ENCODE peak calls at places on chromosomes 7 and 10, in nine cellular contexts. L is A549, A is RWPE1, P is body of pancreas, B is cardiac fibroblast, M is neural crest cell, Y is left ventricle myocardium inferior, Q is AG04449, C is GM12865. Z is an unnamed sample.

GRCh38 chr7:1508277-1508758 is 4.1 kb upstream of the INTS1 start:
- DNase-seq in C (no peak), Q (no peak), B (no peak), P (peak; percentile 75), A (no peak), Y (no peak), L (no peak), M (no peak), Z (no peak)

GRCh38 chr7:78195281-78195680 is 396.7 kb downstream of the PHTF2 start:
- DNase-seq in B (peak; percentile 53), Y (no peak), C (no peak), Q (no peak), P (no peak), L (no peak), M (no peak), A (no peak), Z (no peak)

GRCh38 chr7:80632074-80632473 is 6.4 kb upstream of the CD36 start:
- DNase-seq in B (no peak), P (no peak), M (no peak), L (no peak), C (no peak), Y (no peak), A (no peak), Q (no peak), Z (no peak)

GRCh38 chr10:26642896-26643653 is 54.4 kb upstream of the PDSS1 start:
- DNase-seq in L (no peak), C (no peak), M (no peak), B (no peak), Y (no peak), A (no peak), Q (no peak), P (no peak), Z (no peak)

GRCh38 chr7:30162622-30163124 is 27.9 kb downstream of the MTURN start:
- DNase-seq in B (peak; percentile 60), M (no peak), Y (no peak), C (peak; percentile 11), A (peak; percentile 82), L (peak; percentile 15), P (no peak), Q (no peak), Z (no peak)

GRCh38 chr10:51937736-51938135 is 238.3 kb upstream of the CSTF2T start:
- DNase-seq in C (no peak), B (peak; percentile 65), A (no peak), Y (no peak), M (no peak), L (no peak), P (no peak), Q (peak; percentile 51), Z (no peak)

GRCh38 chr7:14938181-14938580 is 35.6 kb upstream of the DGKB start:
- DNase-seq in A (no peak), C (no peak), M (no peak), Q (no peak), Y (no peak), L (no peak), P (no peak), B (no peak), Z (no peak)

GRCh38 chr10:131655101-131655849 is 245.5 kb upstream of the PPP2R2D start:
- DNase-seq in M (peak; percentile 47), B (no peak), Q (no peak), L (no peak), P (no peak), C (no peak), Y (no peak), A (peak; percentile 24), Z (peak; percentile 44)

GRCh38 chr7:7653568-7654187 is 13.1 kb downstream of the UMAD1 start:
- DNase-seq in M (peak; percentile 35), Y (no peak), A (no peak), C (peak; percentile 39), P (no peak), Q (no peak), B (no peak), L (peak; percentile 36), Z (peak; percentile 58)

GRCh38 chr10:70271996-70272924 is 11.5 kb downstream of the NPFFR1 start:
- DNase-seq in C (no peak), M (no peak), B (no peak), Q (no peak), P (no peak), Y (peak; percentile 44), L (no peak), A (no peak), Z (peak; percentile 35)

GRCh38 chr10:61125560-61126250 is 181.7 kb upstream of the RHOBTB1 start:
- DNase-seq in B (no peak), L (no peak), P (no peak), Q (no peak), A (no peak), M (no peak), C (peak; percentile 22), Y (no peak), Z (no peak)
- TF ChIP-seq CTCF in B (no peak), L (no peak), P (no peak), Q (no peak), A (no peak), M (no peak), C (no peak), Y (no peak), Z (no peak)

GRCh38 chr7:42235734-42236133 is 1.3 kb downstream of the GLI3 start:
- DNase-seq in L (no peak), Y (no peak), A (peak; percentile 13), B (peak; percentile 13), M (no peak), Q (no peak), C (no peak), P (peak; percentile 12), Z (no peak)

GRCh38 chr7:42238709-42239395 is 1.8 kb upstream of the GLI3 start:
- DNase-seq in A (peak; percentile 78), M (no peak), P (peak; percentile 13), B (peak; percentile 77), Y (no peak), Q (no peak), L (no peak), C (no peak), Z (no peak)

GRCh38 chr7:42237891-42238531 is 1.0 kb upstream of the GLI3 start:
- DNase-seq in B (peak; percentile 84), A (peak; percentile 47), P (peak; percentile 25), C (peak; percentile 16), Q (no peak), L (no peak), M (peak; percentile 77), Y (peak; percentile 75), Z (peak; percentile 15)

GRCh38 chr7:42236266-42237161 is 495 bp downstream of the GLI3 start:
- DNase-seq in B (peak; percentile 74), Q (no peak), A (peak; percentile 49), P (peak; percentile 16), C (no peak), L (peak; percentile 25), M (peak; percentile 55), Y (peak; percentile 49), Z (peak; percentile 19)

GRCh38 chr7:42237162-42237821 is at the start of gene GLI3:
- DNase-seq in M (peak; percentile 78), L (peak; percentile 13), P (peak; percentile 58), Y (peak; percentile 88), C (peak; percentile 70), B (peak; percentile 96), A (peak; percentile 97), Q (peak; percentile 59), Z (peak; percentile 66)
- TF ChIP-seq CTCF in M (peak; percentile 39), L (no peak), P (peak; percentile 21), Y (peak; percentile 51), C (no peak), B (peak; percentile 51), A (peak; percentile 35), Q (peak; percentile 54), Z (no peak)

GRCh38 chr7:26860361-26860760 is 4.0 kb downstream of the SKAP2 start:
- DNase-seq in Y (no peak), Q (no peak), C (no peak), M (no peak), L (peak; percentile 71), P (no peak), A (no peak), B (no peak), Z (peak; percentile 62)
- TF ChIP-seq CTCF in Y (no peak), Q (no peak), C (no peak), M (no peak), L (peak; percentile 66), P (no peak), A (peak; percentile 57), B (no peak), Z (peak; percentile 40)

GRCh38 chr10:5735119-5735518 is 50.5 kb downstream of the TASOR2 start:
- DNase-seq in L (no peak), B (no peak), A (no peak), Y (no peak), C (no peak), M (no peak), P (no peak), Q (no peak), Z (no peak)

GRCh38 chr10:5736591-5736990 is 52.0 kb downstream of the TASOR2 start:
- DNase-seq in Y (no peak), P (no peak), B (no peak), C (no peak), Q (no peak), M (no peak), A (no peak), L (no peak), Z (no peak)

GRCh38 chr10:5738427-5738826 is 53.8 kb downstream of the TASOR2 start:
- DNase-seq in M (no peak), P (no peak), B (no peak), Y (no peak), Q (no peak), L (no peak), A (no peak), C (no peak), Z (no peak)

GRCh38 chr10:5741276-5741675 is 56.6 kb downstream of the TASOR2 start:
- DNase-seq in P (no peak), M (no peak), A (no peak), B (no peak), Y (no peak), C (no peak), L (no peak), Q (no peak), Z (no peak)

GRCh38 chr10:5737352-5737751 is 52.7 kb downstream of the TASOR2 start:
- DNase-seq in P (no peak), A (no peak), B (no peak), L (no peak), Y (no peak), C (peak; percentile 17), Q (no peak), M (no peak), Z (no peak)
- TF ChIP-seq CTCF in P (no peak), A (no peak), B (no peak), L (no peak), Y (no peak), C (no peak), Q (no peak), M (peak; percentile 42), Z (no peak)

DNA sequence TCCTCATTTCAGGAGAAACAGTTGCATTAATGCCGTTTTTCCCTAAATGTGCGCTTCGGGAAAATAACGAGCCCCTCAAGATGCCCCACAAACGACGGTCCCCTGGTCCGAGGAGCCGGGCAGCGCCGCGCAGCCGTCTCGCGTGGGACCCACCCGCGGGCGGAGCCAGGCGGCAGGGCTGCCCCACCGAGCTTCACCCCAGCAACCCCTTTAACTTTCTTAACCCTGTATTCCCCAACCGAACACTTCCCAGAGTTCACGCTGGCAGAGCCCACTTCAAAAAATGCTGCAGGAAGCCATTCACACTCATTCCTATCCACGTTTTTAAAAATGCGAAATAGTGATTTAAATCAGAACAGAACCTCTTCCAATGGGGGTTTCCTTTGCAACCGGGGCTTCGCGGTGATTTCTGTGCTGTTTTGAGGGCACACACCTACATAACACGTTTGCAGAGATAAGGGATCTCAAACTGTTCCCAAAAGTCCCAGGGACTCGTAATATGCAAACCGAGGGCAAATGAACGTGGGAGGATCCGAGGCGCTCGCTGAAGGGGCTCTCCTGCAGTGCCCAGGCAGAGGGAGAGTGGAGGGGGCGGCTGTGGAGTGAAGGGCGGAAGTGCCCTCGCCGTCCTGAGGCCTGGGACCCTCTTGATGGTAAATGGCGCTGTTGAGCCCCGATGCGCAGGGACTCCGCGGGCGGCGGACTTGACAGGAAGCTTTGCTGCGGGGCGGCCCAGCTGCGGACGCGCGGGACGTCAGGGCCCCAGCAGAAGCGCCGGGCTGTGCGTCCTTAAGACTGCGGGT is 152.1 kb upstream of the YAE1 start:
- DNase-seq in Y (peak; percentile 34), B (peak; percentile 43), A (peak; percentile 23), P (peak; percentile 24), C (peak; percentile 81), M (peak; percentile 67), L (peak; percentile 49), Q (no peak), Z (peak; percentile 68)
- TF ChIP-seq CTCF in Y (no peak), B (no peak), A (no peak), P (no peak), C (peak; percentile 13), M (peak; percentile 49), L (no peak), Q (no peak), Z (no peak)

Z was measured in Calu3.